ENCODE peak calls at places on chromosomes 12 and 14, in nine cellular contexts. C is BE2C; S is GM19239; I is stimulated activated CD8-positive, alpha-beta memory T cell treated with anti-CD3 and anti-CD28 coated beads, Interleukin-15, amount 100 ng/mL, for 4 hours; V is naive thymus-derived CD4-positive, alpha-beta T cell; N is heart right ventricle; U is DMS153; X is CD8-positive, alpha-beta T cell; O is NCI-H524. R is an unnamed sample.

GRCh38 chr12:8556748-8557147 is 16.0 kb upstream of the CLEC4E start:
- DNase-seq in C (no peak), S (no peak), I (no peak), V (no peak), N (no peak), U (no peak), X (no peak), O (no peak), R (no peak)

GRCh38 chr12:12954361-12954760 is 2.4 kb upstream of the GPRC5D start:
- DNase-seq in C (no peak), S (no peak), I (no peak), V (no peak), N (no peak), U (no peak), X (no peak), O (peak), R (no peak)

GRCh38 chr12:47882796-47883546 is 21.8 kb downstream of the VDR start:
- DNase-seq in C (peak), S (peak), I (no peak), V (peak), N (no peak), U (peak), X (no peak), O (no peak), R (no peak)

GRCh38 chr12:43980627-43981191 is 144.8 kb downstream of the TMEM117 start:
- DNase-seq in C (no peak), S (no peak), I (no peak), V (no peak), N (no peak), U (no peak), X (no peak), O (no peak), R (no peak)

GRCh38 chr14:104086661-104087461 is 1.4 kb downstream of the ASPG start:
- DNase-seq in C (peak), S (no peak), I (no peak), V (no peak), N (peak), U (no peak), X (no peak), O (peak), R (no peak)

GRCh38 chr14:22871962-22872832 is 657 bp downstream of the LRP10 start:
- DNase-seq in C (peak), S (peak), I (peak), V (peak), N (peak), U (peak), X (peak), O (peak), R (no peak)

GRCh38 chr12:6540181-6540877 is 6.0 kb downstream of the GAPDH start:
- DNase-seq in C (peak), S (no peak), I (no peak), V (peak), N (peak), U (peak), X (peak), O (peak), R (no peak)

GRCh38 chr12:27355486-27355885 is 22.9 kb downstream of the BMAL2 start:
- DNase-seq in C (no peak), S (no peak), I (no peak), V (no peak), N (no peak), U (no peak), X (no peak), O (no peak), R (no peak)

GRCh38 chr12:47967461-47968430 is 4.3 kb downstream of the TMEM106C start:
- DNase-seq in C (no peak), S (no peak), I (no peak), V (no peak), N (no peak), U (no peak), X (no peak), O (no peak), R (no peak)

GRCh38 chr12:24463392-24463791 is 485.5 kb downstream of the BCAT1 start:
- DNase-seq in C (no peak), S (no peak), I (no peak), V (no peak), N (no peak), U (no peak), X (no peak), O (no peak), R (no peak)

GRCh38 chr14:105120056-105120455 is 48.5 kb downstream of the JAG2 start:
- DNase-seq in C (no peak), S (no peak), I (no peak), V (no peak), N (no peak), U (no peak), X (no peak), O (no peak), R (no peak)

GRCh38 chr14:29109589-29109988 is 343.0 kb downstream of the FOXG1 start:
- DNase-seq in C (no peak), S (no peak), I (no peak), V (no peak), N (no peak), U (no peak), X (no peak), O (no peak), R (no peak)

GRCh38 chr12:45725631-45726593 is 3.6 kb upstream of the ARID2 start:
- DNase-seq in C (peak), S (no peak), I (no peak), V (peak), N (peak), U (no peak), X (peak), O (peak), R (no peak)

GRCh38 chr12:48933664-48934311 is 8.5 kb upstream of the FKBP11 start:
- DNase-seq in C (no peak), S (no peak), I (no peak), V (no peak), N (no peak), U (no peak), X (peak), O (no peak), R (no peak)

R was measured in iPS DF 6.9.